ENCODE peak calls at places on chromosomes 6 and 20, in six cellular contexts. G is stomach, F is pancreas, C is cardiac fibroblast, U is nephron progenitor cell, X is GM12865. S is an unnamed sample.

GRCh38 chr6:134047673-134048072 is 4.8 kb downstream of the SLC2A12 start:
- DNase-seq in X (no peak), G (no peak), U (no peak), F (no peak), C (no peak), S (no peak)

GRCh38 chr20:4671015-4671414 is 50.7 kb upstream of the PRND start:
- DNase-seq in F (no peak), U (no peak), C (no peak), G (no peak), X (no peak), S (no peak)

GRCh38 chr20:51760905-51761544 is 7.2 kb downstream of the ATP9A start:
- DNase-seq in X (peak), G (no peak), F (no peak), C (peak), U (no peak), S (no peak)

GRCh38 chr20:41222299-41222698 is 85.0 kb downstream of the PLCG1 start:
- DNase-seq in C (no peak), F (no peak), G (no peak), U (no peak), X (no peak), S (no peak)

GRCh38 chr6:14121936-14122344 is 4.4 kb downstream of the CD83 start:
- DNase-seq in X (peak), F (no peak), U (no peak), C (no peak), G (no peak), S (peak)

GRCh38 chr20:54355631-54356280 is 119.6 kb upstream of the DOK5 start:
- DNase-seq in F (no peak), X (no peak), C (peak), G (no peak), U (no peak), S (no peak)

GRCh38 chr20:6956056-6956455 is 188.6 kb downstream of the BMP2 start:
- DNase-seq in U (no peak), G (no peak), C (no peak), X (no peak), F (no peak), S (no peak)

GRCh38 chr20:38186788-38187221 is 21.7 kb upstream of the TGM2 start:
- DNase-seq in G (no peak), C (no peak), F (no peak), U (no peak), X (no peak), S (no peak)

GRCh38 chr6:16766043-16766521 is 4.8 kb upstream of the ATXN1 start:
- DNase-seq in G (no peak), U (no peak), F (no peak), X (peak), C (peak), S (peak)

DNA sequence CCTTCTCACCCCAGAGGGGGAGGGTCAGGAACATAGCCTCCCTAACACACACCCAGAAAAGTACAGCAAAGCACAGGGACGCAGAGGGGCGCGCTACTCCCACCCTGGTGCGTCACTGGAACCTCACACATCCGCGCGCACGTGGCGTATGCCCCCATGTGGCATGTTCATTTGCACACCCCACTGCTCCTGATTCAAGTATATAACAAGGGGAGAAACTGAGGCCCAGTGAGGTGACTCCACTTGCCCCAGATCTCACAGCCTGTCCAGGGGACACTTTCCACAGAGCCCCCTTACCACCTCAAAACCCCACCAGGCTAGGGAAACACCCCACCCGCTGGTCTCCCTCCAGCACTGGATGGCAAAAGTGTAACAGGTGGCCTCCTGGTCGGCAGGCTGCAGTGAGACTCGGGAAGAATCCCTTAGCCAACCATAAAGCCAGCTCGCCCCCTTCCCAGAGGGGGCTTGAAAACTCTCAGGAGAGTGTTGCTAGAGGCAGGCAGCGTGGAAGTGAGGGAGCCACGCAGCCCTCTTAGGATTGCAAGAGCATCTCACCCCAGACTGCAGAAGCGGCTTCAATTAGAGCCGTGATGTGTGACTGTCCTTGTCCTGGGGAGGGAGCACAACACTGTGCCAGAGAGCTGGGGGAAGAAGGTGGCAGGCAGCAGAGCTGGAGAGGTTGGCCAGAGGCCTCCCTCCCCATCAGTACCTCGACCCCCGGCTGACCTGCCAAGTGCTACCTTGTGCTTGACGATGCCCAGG is at the start of gene GRM4:
- DNase-seq in X (no peak), F (no peak), U (no peak), G (no peak), C (no peak), S (no peak)
- TF ChIP-seq CTCF in X (no peak), F (no peak), U (no peak), G (no peak), C (no peak), S (no peak)

GRCh38 chr6:34071884-34072379 is 74.0 kb downstream of the GRM4 start:
- DNase-seq in U (no peak), F (no peak), G (no peak), C (no peak), X (no peak), S (no peak)

GRCh38 chr6:34075906-34076305 is 70.0 kb downstream of the GRM4 start:
- DNase-seq in G (no peak), X (no peak), F (no peak), U (no peak), C (no peak), S (no peak)

GRCh38 chr6:34073504-34073903 is 72.4 kb downstream of the GRM4 start:
- DNase-seq in F (no peak), X (no peak), G (no peak), U (no peak), C (no peak), S (no peak)

GRCh38 chr6:34072727-34073126 is 73.2 kb downstream of the GRM4 start:
- DNase-seq in F (no peak), C (no peak), X (no peak), U (no peak), G (no peak), S (no peak)

GRCh38 chr6:34074064-34074739 is 71.7 kb downstream of the GRM4 start:
- DNase-seq in U (no peak), X (no peak), C (no peak), F (no peak), G (no peak), S (no peak)
- TF ChIP-seq CTCF in U (no peak), X (no peak), C (no peak), F (no peak), G (no peak), S (no peak)

GRCh38 chr6:147508871-147509608 is 550 bp downstream of the SAMD5 start:
- DNase-seq in F (peak), G (no peak), C (no peak), U (peak), X (no peak), S (peak)
- TF ChIP-seq CTCF in F (no peak), G (no peak), C (no peak), U (no peak), X (no peak), S (no peak)

DNA sequence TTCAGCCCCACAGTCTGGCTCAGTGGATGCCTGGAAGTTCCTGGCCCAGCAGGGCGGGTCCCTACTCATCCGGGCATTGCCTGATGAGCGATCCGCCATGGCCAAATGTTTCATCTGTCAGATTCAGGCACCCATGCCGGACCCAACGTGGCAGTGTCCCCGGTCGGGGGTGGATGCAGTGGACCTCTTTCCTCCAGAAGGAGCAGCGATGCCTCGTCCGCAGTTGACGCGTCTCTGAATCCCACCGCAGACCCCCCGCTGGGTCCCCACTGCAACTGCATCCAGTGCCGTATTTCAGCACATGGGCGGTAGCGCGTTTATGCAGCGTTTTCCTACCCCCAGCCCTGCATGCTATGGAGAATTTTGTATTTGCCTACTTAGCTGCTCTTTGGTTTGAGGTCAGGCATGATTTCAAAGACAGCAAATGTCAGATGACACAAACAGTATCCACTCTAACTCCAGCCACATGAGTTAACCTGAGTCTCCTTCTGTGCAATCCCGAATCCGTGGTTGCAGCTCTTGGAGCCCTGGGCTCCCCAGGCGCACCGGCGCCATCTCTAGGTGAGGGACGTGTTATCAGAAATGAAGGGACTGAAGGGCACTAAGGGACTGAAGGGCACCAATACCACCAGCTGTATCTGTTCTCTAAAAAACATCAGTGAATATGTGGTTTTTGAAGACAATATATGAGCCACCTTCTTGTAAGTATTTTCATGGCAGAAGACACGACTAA is 72.6 kb upstream of the THBS2 start:
- DNase-seq in C (peak), G (no peak), U (no peak), F (no peak), X (no peak), S (no peak)
- TF ChIP-seq CTCF in C (peak), G (no peak), U (no peak), F (no peak), X (peak), S (no peak)